ENCODE peak calls at places on chromosome 21, in ten cellular contexts. S is endothelial cell of umbilical vein, H is A673, N is MM.1S, C is HCT116, M is PC-9, J is K562, Z is H1, D is astrocyte, I is fibroblast of lung. W is an unnamed sample. For H3K4me1 and H3K9me3, the result is how much of the 10 kb centered on the place peaks cover.

GRCh38 chr21:35780983-35781382 is 279.3 kb downstream of the SETD4 start:
- DNase-seq in S (no peak), H (no peak), N (no peak), C (no peak), M (no peak), J (no peak), Z (no peak), D (no peak), I (no peak), W (no peak)

GRCh38 chr21:28521932-28522826 is 470.5 kb downstream of the LTN1 start:
- DNase-seq in S (peak), H (peak), N (peak), C (no peak), M (no peak), J (no peak), Z (no peak), D (no peak), I (peak), W (no peak)

GRCh38 chr21:38847556-38847955 is 41.8 kb downstream of the ETS2 start:
- DNase-seq in S (no peak), H (no peak), N (no peak), C (no peak), M (no peak), J (no peak), Z (peak), D (peak), I (peak), W (no peak)

GRCh38 chr21:35062016-35062415 is 12.9 kb upstream of the RUNX1 start:
- DNase-seq in S (no peak), H (no peak), N (no peak), C (no peak), M (no peak), J (no peak), Z (no peak), D (no peak), I (no peak), W (no peak)

GRCh38 chr21:17386498-17386897 is 126.3 kb upstream of the CXADR start:
- DNase-seq in S (no peak), H (no peak), N (no peak), C (no peak), M (no peak), J (no peak), Z (no peak), D (no peak), I (no peak), W (no peak)

GRCh38 chr21:38631171-38631570 is 132.9 kb upstream of the ERG start:
- DNase-seq in S (no peak), H (peak), N (no peak), C (no peak), M (no peak), J (no peak), Z (no peak), D (peak), I (no peak), W (peak)

GRCh38 chr21:20551939-20552338 is 446.3 kb upstream of the NCAM2 start:
- DNase-seq in S (no peak), H (no peak), N (no peak), C (no peak), M (no peak), J (no peak), Z (no peak), D (no peak), I (no peak), W (no peak)

GRCh38 chr21:38773108-38774061 is 32.3 kb upstream of the ETS2 start:
- DNase-seq in S (peak), H (peak), N (no peak), C (peak), M (peak), J (no peak), Z (no peak), D (peak), I (peak), W (peak)

GRCh38 chr21:16539041-16539440 is 809.3 kb downstream of the USP25 start:
- DNase-seq in S (no peak), H (no peak), N (no peak), C (no peak), M (no peak), J (no peak), Z (no peak), D (no peak), I (no peak), W (no peak)

GRCh38 chr21:14889080-14889805 is 175.6 kb downstream of the NRIP1 start:
- DNase-seq in S (no peak), H (no peak), N (no peak), C (no peak), M (no peak), J (no peak), Z (no peak), D (peak), I (peak), W (peak)

GRCh38 chr21:34180826-34181359 is 107.5 kb downstream of the MRPS6 start:
- DNase-seq in S (no peak), H (no peak), N (no peak), C (no peak), M (no peak), J (no peak), Z (no peak), D (no peak), I (no peak), W (no peak)

GRCh38 chr21:25350056-25350455 is 257.2 kb downstream of the MRPL39 start:
- DNase-seq in S (peak), H (peak), N (no peak), C (no peak), M (no peak), J (no peak), Z (peak), D (no peak), I (peak), W (no peak)

GRCh38 chr21:35171385-35171784 is 122.3 kb upstream of the RUNX1 start:
- DNase-seq in S (no peak), H (no peak), N (no peak), C (no peak), M (no peak), J (no peak), Z (no peak), D (no peak), I (no peak), W (no peak)

GRCh38 chr21:38645282-38645681 is 147.0 kb upstream of the ERG start:
- DNase-seq in S (no peak), H (no peak), N (no peak), C (no peak), M (no peak), J (no peak), Z (no peak), D (peak), I (peak), W (peak)

GRCh38 chr21:23890652-23891051 is 1716.6 kb downstream of the MRPL39 start:
- DNase-seq in S (no peak), H (no peak), N (no peak), C (no peak), M (no peak), J (peak), Z (no peak), D (no peak), I (no peak), W (no peak)

GRCh38 chr21:14403681-14404318 is 20.9 kb upstream of the HSPA13 start:
- DNase-seq in S (peak), H (peak), N (peak), C (peak), M (no peak), J (peak), Z (no peak), D (peak), I (peak), W (peak)

GRCh38 chr21:25561668-25562641 is 45.3 kb downstream of the MRPL39 start:
- DNase-seq in S (peak), H (no peak), N (peak), C (no peak), M (no peak), J (no peak), Z (peak), D (peak), I (peak), W (no peak)

DNA sequence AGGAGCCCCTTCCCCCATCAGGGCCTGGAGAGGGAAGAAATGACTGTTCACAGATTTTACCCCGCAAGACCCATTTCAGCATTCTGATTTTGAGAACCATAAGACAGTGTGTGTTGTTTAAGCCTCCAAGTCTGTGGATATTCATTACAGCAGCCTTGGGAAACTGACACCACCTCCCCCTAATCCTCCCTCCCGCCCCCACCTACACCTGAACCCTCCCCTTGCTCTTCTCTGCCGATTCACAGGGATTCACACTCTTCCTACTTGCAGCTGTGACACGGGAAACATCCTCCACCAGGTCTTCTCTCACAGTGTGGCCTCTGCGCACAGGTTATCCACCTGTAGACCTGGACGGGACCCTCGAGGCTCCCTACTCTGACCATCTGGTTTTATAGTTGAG is 50.1 kb downstream of the RIPK4 start:
- DNase-seq in S (no peak), H (no peak), N (no peak), C (no peak), M (no peak), J (no peak), Z (no peak), D (no peak), I (no peak), W (no peak)
- H3K4me1 ChIP-seq in S (under half), H (under half), N (under half), C (under half), M (half or more), J (under half), Z (under half), D (under half), I (under half), W (under half)

DNA sequence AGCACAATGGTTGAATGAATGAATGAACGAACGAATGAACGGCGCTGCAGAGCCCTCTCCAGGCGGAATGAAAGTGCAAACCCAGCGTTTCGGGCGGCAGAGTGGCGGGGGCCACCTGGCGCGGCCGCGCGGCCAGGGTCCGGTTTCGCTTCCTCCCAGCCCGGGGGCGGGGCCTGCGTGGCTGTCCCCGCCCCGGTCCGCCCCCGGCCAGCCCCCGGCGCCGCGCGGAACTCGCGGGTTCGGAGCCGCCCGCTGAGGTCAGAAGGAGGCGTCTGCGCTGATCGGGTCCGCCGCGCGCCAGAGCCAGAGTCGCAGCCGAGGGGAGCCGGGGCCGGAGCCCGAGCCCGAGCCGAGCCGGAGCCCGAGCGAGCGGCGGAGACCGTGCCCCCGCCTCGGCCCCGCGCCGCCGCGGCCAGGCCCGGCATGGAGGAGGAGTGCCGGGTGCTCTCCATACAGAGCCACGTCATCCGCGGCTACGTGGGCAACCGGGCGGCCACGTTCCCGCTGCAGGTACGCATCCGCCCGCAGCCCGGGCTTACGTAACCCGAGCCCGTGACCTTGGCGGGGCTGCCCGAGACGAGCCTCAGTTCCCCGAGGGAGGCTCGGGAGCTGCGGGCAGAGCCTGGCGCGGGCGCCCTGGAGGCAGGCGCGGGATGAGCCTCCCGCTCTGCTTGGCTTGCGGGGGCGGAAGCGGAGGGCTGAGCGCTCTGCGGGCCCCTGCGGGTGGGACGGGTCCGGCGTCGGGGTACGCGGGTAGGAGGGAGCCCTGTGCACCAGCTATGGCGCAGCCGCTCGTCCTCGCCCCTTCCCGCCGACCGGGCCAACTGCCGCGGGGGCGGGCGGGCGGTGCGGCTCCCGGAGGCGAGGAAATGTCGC is at the start of gene PDXK:
- DNase-seq in S (peak), H (peak), N (peak), C (peak), M (peak), J (peak), Z (peak), D (peak), I (peak), W (peak)
- TF ChIP-seq EZH2 in S (no peak), H (no peak), N (no peak), C (no peak), M (no peak), J (no peak), Z (no peak), D (no peak), I (no peak), W (no peak)

GRCh38 chr21:45584786-45585185 is 42.5 kb upstream of the SLC19A1 start:
- DNase-seq in S (no peak), H (no peak), N (no peak), C (no peak), M (no peak), J (no peak), Z (no peak), D (no peak), I (no peak), W (no peak)
- H3K9me3 ChIP-seq in S (under half), H (under half), N (under half), C (under half), M (under half), J (under half), Z (under half), D (under half), I (under half), W (under half)

DNA sequence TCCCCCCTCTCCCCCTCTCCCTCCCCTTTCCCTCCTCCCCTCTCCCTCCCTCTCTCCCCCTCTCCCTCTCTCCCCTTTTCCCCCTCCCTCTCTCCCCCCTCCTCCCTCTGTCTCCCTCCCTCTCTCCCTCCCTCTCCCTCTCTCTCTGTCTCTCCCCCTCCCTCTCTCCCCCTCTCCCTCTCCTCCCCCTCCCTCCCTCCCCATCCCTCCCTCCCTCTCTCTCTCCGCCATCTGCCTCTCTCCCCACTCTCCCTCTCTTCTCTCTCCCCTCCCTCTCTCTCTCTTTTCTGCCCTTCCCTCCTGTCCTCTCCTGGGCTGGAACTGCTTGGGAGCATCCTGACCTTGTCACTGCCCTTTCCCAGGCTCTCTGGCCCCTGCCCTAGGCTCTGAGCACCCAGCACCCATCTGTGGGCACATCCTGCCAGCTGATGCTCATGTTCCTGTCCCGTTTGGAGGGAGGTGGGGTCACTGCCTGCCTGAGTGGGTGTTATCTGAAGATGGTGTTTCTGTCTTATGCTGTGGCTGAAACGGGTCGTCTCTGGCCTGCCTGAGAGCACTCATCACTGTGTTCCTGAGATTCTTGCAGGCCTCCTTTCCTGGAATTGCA is 10.8 kb downstream of the FTCD start:
- DNase-seq in S (no peak), H (no peak), N (no peak), C (no peak), M (no peak), J (no peak), Z (no peak), D (no peak), I (no peak), W (no peak)
- H3K4me1 ChIP-seq in S (under half), H (under half), N (under half), C (under half), M (under half), J (under half), Z (under half), D (under half), I (under half), W (under half)

DNA sequence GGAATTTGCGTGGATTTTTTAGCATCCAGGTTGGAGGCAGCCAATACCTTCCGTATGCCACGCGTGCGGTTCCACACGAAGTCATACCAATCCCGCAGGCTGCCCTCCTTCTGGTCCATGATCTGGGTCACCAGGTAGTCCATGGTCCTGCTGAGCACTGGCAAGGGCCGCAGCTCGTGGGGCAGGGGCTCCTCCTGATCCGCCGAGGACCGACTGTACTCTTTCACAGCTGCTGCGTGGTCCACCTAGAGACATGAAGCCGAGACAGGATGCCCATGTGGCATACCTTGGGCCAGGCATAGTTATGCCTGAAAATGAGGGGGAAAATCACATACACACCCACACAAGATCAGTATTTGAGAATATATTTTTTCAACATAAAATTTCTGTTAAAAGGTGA is 12.1 kb downstream of the MCM3AP start:
- DNase-seq in S (no peak), H (no peak), N (no peak), C (no peak), M (no peak), J (no peak), Z (no peak), D (no peak), I (no peak), W (no peak)
- TF ChIP-seq EZH2 in S (no peak), H (no peak), N (no peak), C (no peak), M (no peak), J (no peak), Z (no peak), D (no peak), I (no peak), W (no peak)

DNA sequence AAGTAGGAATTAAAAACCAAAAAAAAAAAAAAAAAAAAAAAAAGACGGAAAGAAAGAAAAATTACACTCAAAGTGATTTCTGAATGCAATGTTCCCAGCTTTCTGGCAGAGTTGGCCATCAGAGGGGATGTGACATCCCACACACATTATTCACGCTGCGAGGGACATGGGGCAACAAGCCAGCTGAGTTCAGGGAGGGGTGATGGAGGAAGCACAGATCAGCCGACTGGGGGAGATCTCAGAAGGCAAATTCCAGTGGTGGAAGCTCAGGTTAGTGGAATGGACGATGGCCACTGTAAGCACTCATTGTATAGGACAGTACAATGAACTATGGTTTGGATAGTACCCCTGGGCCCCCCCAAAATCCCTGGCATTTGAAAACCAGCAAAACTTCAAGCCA is 311.9 kb downstream of the PCP4 start:
- DNase-seq in S (no peak), H (no peak), N (no peak), C (no peak), M (no peak), J (no peak), Z (no peak), D (peak), I (no peak), W (no peak)
- H3K9me3 ChIP-seq in S (under half), H (under half), N (under half), C (under half), M (under half), J (under half), Z (under half), D (under half), I (under half), W (under half)

DNA sequence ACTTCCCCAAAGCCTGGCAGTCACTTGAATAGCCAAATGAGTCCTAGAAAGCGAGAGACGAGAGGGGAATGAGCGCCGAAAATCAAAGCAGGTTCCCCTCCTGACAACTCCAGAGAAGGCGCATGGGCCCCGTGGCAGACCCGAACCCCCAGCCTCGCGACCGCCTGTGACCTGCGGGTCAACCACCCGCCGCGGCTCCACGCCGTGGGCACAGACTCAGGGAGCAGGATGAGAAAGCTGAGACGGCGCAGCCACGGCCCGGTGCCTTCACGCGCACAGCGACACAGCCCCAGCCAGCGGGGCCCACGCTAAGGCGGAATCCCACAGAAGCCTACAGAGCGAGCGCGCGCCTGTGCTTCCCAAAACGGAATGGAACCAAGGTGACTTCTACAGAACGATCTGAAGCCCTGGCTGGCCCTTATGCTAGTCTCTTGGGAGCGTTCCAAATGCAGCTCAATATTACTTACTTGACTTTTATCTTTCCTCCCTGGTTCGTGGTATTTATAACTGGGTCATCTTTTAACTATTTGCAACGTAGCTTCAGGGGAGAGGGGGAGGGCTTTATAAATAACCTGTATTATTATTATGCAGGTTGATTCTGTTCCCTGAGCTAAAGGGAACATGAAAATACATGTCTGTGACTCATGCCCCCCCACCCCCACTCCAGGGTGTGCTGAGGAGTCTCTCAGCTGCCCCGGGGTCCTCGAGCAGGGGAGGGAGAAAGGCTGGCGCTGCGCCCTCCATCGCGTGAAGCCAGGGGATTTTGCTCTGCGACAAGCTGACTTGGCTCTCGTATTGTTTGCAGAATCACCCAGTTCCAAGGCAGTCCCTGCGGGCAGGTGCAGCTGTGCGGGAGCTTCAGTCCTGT is 1.7 kb downstream of the TSPEAR start:
- DNase-seq in S (no peak), H (peak), N (no peak), C (no peak), M (no peak), J (no peak), Z (peak), D (no peak), I (no peak), W (peak)
- H3K4me1 ChIP-seq in S (under half), H (under half), N (under half), C (under half), M (under half), J (under half), Z (under half), D (under half), I (under half), W (under half)

DNA sequence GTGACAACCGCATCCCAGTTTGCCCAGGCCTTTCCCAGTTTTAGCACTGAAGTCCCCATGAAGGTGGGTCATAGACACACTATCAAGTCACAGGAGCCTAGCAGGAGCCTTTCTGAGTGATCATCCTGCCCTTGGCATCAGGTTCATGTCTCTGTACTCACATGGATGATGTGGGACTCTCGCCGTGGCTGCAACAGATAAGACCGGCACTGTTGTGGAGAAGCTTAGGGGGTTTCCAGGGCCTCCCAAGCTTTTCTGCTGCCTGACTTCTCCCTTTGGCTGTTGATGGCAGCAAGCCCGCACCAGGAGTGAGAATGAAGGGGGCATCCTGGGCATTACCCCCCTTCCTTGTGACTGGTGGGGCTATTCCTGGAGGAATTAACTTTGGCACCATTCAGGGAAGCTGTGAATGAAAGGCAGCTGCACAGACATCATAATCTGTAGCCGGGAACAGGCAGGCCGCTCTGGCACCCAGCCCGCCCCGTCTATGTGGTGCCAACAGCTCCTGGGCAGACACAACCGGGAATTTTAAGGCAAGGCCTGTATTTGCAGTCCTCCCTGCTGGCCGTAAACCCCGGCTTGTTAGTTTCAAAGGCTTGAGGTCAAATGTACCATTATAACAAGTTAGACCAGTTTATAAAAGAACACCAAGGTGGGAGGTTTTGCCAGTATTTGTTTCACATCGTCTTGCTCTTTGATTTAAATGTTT is 148.7 kb downstream of the HUNK start:
- DNase-seq in S (no peak), H (no peak), N (no peak), C (no peak), M (no peak), J (no peak), Z (no peak), D (no peak), I (no peak), W (no peak)
- TF ChIP-seq EZH2 in S (no peak), H (no peak), N (no peak), C (no peak), M (no peak), J (no peak), Z (no peak), D (no peak), I (no peak), W (no peak)

W was measured in mammary epithelial cell.